ENCODE peak calls at places on chromosomes 11 and 22, in eight cellular contexts. One of them, this sample, is unnamed.

GRCh38 chr22:36409911-36410756 is 22.4 kb upstream of the MYH9 start:
- DNase-seq in NCI-H510A: peak; percentile 98
- DNase-seq in non-pigmented ciliary epithelial cell: no peak
- DNase-seq in substantia nigra: no peak
- DNase-seq in C1 segment of cervical spinal cord: no peak
- DNase-seq in Panc1: no peak
- DNase-seq in GDM1: no peak
- DNase-seq in iris pigment epithelial cell: peak; percentile 72
- DNase-seq in this sample: no peak

GRCh38 chr11:123505546-123506299 is 75.7 kb downstream of the GRAMD1B start:
- DNase-seq in non-pigmented ciliary epithelial cell: no peak
- DNase-seq in NCI-H510A: no peak
- DNase-seq in Panc1: no peak
- DNase-seq in GDM1: no peak
- DNase-seq in substantia nigra: no peak
- DNase-seq in iris pigment epithelial cell: no peak
- DNase-seq in C1 segment of cervical spinal cord: no peak
- DNase-seq in this sample: no peak

GRCh38 chr11:1966531-1966930 is 19.4 kb downstream of the MRPL23 start:
- DNase-seq in substantia nigra: no peak
- DNase-seq in NCI-H510A: no peak
- DNase-seq in C1 segment of cervical spinal cord: no peak
- DNase-seq in non-pigmented ciliary epithelial cell: no peak
- DNase-seq in GDM1: no peak
- DNase-seq in iris pigment epithelial cell: no peak
- DNase-seq in Panc1: no peak
- DNase-seq in this sample: no peak

GRCh38 chr11:87849216-87849615 is 326.0 kb downstream of the RAB38 start:
- DNase-seq in C1 segment of cervical spinal cord: no peak
- DNase-seq in non-pigmented ciliary epithelial cell: no peak
- DNase-seq in GDM1: no peak
- DNase-seq in iris pigment epithelial cell: no peak
- DNase-seq in NCI-H510A: no peak
- DNase-seq in substantia nigra: no peak
- DNase-seq in Panc1: no peak
- DNase-seq in this sample: no peak

GRCh38 chr22:21947040-21948014 is 5.3 kb downstream of the PPM1F start:
- DNase-seq in NCI-H510A: no peak
- DNase-seq in C1 segment of cervical spinal cord: no peak
- DNase-seq in GDM1: peak; percentile 38
- DNase-seq in Panc1: no peak
- DNase-seq in non-pigmented ciliary epithelial cell: peak; percentile 20
- DNase-seq in iris pigment epithelial cell: peak; percentile 66
- DNase-seq in substantia nigra: no peak
- DNase-seq in this sample: no peak

GRCh38 chr11:18100926-18101656 is 4.8 kb downstream of the SAAL1 start:
- DNase-seq in GDM1: no peak
- DNase-seq in substantia nigra: no peak
- DNase-seq in C1 segment of cervical spinal cord: no peak
- DNase-seq in iris pigment epithelial cell: no peak
- DNase-seq in non-pigmented ciliary epithelial cell: no peak
- DNase-seq in Panc1: no peak
- DNase-seq in NCI-H510A: no peak
- DNase-seq in this sample: no peak

GRCh38 chr22:27809700-27810365 is 8.3 kb upstream of the MN1 start:
- DNase-seq in non-pigmented ciliary epithelial cell: no peak
- DNase-seq in C1 segment of cervical spinal cord: no peak
- DNase-seq in NCI-H510A: no peak
- DNase-seq in iris pigment epithelial cell: no peak
- DNase-seq in Panc1: no peak
- DNase-seq in substantia nigra: no peak
- DNase-seq in GDM1: no peak
- DNase-seq in this sample: no peak

GRCh38 chr11:4072668-4073285 is 21.8 kb upstream of the RRM1 start:
- DNase-seq in iris pigment epithelial cell: peak; percentile 76
- DNase-seq in GDM1: peak; percentile 57
- DNase-seq in non-pigmented ciliary epithelial cell: peak; percentile 43
- DNase-seq in NCI-H510A: peak; percentile 32
- DNase-seq in substantia nigra: no peak
- DNase-seq in C1 segment of cervical spinal cord: no peak
- DNase-seq in Panc1: peak; percentile 73
- DNase-seq in this sample: peak; percentile 21

GRCh38 chr11:75667831-75668507 is 869 bp downstream of the MAP6 start:
- DNase-seq in GDM1: no peak
- DNase-seq in C1 segment of cervical spinal cord: no peak
- DNase-seq in NCI-H510A: peak; percentile 52
- DNase-seq in non-pigmented ciliary epithelial cell: no peak
- DNase-seq in Panc1: no peak
- DNase-seq in iris pigment epithelial cell: peak; percentile 26
- DNase-seq in substantia nigra: no peak
- DNase-seq in this sample: no peak

GRCh38 chr11:118903204-118904015 is 19.7 kb downstream of the CXCR5 start:
- DNase-seq in substantia nigra: no peak
- DNase-seq in iris pigment epithelial cell: no peak
- DNase-seq in Panc1: no peak
- DNase-seq in GDM1: no peak
- DNase-seq in C1 segment of cervical spinal cord: no peak
- DNase-seq in non-pigmented ciliary epithelial cell: no peak
- DNase-seq in NCI-H510A: no peak
- DNase-seq in this sample: no peak

GRCh38 chr11:72969894-72970335 is 155.7 kb downstream of the ATG16L2 start:
- DNase-seq in C1 segment of cervical spinal cord: no peak
- DNase-seq in GDM1: no peak
- DNase-seq in non-pigmented ciliary epithelial cell: peak; percentile 80
- DNase-seq in substantia nigra: no peak
- DNase-seq in NCI-H510A: no peak
- DNase-seq in Panc1: peak; percentile 18
- DNase-seq in iris pigment epithelial cell: peak; percentile 89
- DNase-seq in this sample: no peak

GRCh38 chr11:10659339-10660216 is 34.0 kb downstream of the IRAG1 start:
- DNase-seq in NCI-H510A: no peak
- DNase-seq in C1 segment of cervical spinal cord: no peak
- DNase-seq in non-pigmented ciliary epithelial cell: peak; percentile 78
- DNase-seq in Panc1: peak; percentile 93
- DNase-seq in GDM1: peak; percentile 29
- DNase-seq in substantia nigra: no peak
- DNase-seq in iris pigment epithelial cell: peak; percentile 92
- DNase-seq in this sample: peak; percentile 76

GRCh38 chr22:44422742-44423370 is 75.2 kb downstream of the RTL6 start:
- DNase-seq in NCI-H510A: no peak
- DNase-seq in GDM1: no peak
- DNase-seq in Panc1: no peak
- DNase-seq in substantia nigra: no peak
- DNase-seq in non-pigmented ciliary epithelial cell: no peak
- DNase-seq in iris pigment epithelial cell: no peak
- DNase-seq in C1 segment of cervical spinal cord: no peak
- DNase-seq in this sample: no peak

GRCh38 chr11:61353109-61354067 is 8.3 kb downstream of the CYB561A3 start:
- DNase-seq in non-pigmented ciliary epithelial cell: no peak
- DNase-seq in iris pigment epithelial cell: no peak
- DNase-seq in C1 segment of cervical spinal cord: no peak
- DNase-seq in substantia nigra: no peak
- DNase-seq in Panc1: no peak
- DNase-seq in NCI-H510A: no peak
- DNase-seq in GDM1: no peak
- DNase-seq in this sample: no peak

GRCh38 chr11:122045181-122045586 is 70.8 kb downstream of the BLID start:
- DNase-seq in non-pigmented ciliary epithelial cell: peak; percentile 80
- DNase-seq in GDM1: no peak
- DNase-seq in substantia nigra: no peak
- DNase-seq in NCI-H510A: no peak
- DNase-seq in Panc1: no peak
- DNase-seq in iris pigment epithelial cell: peak; percentile 90
- DNase-seq in C1 segment of cervical spinal cord: no peak
- DNase-seq in this sample: peak; percentile 27

GRCh38 chr11:129702410-129703390 is 112.9 kb upstream of the TMEM45B start:
- DNase-seq in Panc1: no peak
- DNase-seq in substantia nigra: no peak
- DNase-seq in NCI-H510A: no peak
- DNase-seq in non-pigmented ciliary epithelial cell: no peak
- DNase-seq in iris pigment epithelial cell: no peak
- DNase-seq in GDM1: no peak
- DNase-seq in C1 segment of cervical spinal cord: no peak
- DNase-seq in this sample: no peak

GRCh38 chr11:8988329-8989234 is 15.2 kb downstream of the NRIP3 start:
- DNase-seq in Panc1: no peak
- DNase-seq in iris pigment epithelial cell: peak; percentile 65
- DNase-seq in GDM1: no peak
- DNase-seq in C1 segment of cervical spinal cord: no peak
- DNase-seq in NCI-H510A: no peak
- DNase-seq in substantia nigra: no peak
- DNase-seq in non-pigmented ciliary epithelial cell: no peak
- DNase-seq in this sample: no peak

GRCh38 chr11:131042041-131042390 is 125.7 kb upstream of the SNX19 start:
- DNase-seq in GDM1: no peak
- DNase-seq in NCI-H510A: no peak
- DNase-seq in substantia nigra: no peak
- DNase-seq in C1 segment of cervical spinal cord: no peak
- DNase-seq in non-pigmented ciliary epithelial cell: no peak
- DNase-seq in iris pigment epithelial cell: peak; percentile 11
- DNase-seq in Panc1: no peak
- DNase-seq in this sample: no peak

GRCh38 chr11:116072776-116073175 is 568.6 kb upstream of the CADM1 start:
- DNase-seq in iris pigment epithelial cell: no peak
- DNase-seq in NCI-H510A: no peak
- DNase-seq in non-pigmented ciliary epithelial cell: no peak
- DNase-seq in GDM1: no peak
- DNase-seq in Panc1: no peak
- DNase-seq in substantia nigra: no peak
- DNase-seq in C1 segment of cervical spinal cord: no peak
- DNase-seq in this sample: no peak

GRCh38 chr11:97445561-97445960 is 1055.7 kb downstream of the JRKL start:
- DNase-seq in Panc1: no peak
- DNase-seq in GDM1: no peak
- DNase-seq in C1 segment of cervical spinal cord: no peak
- DNase-seq in non-pigmented ciliary epithelial cell: no peak
- DNase-seq in iris pigment epithelial cell: no peak
- DNase-seq in NCI-H510A: no peak
- DNase-seq in substantia nigra: no peak
- DNase-seq in this sample: no peak

GRCh38 chr22:28882545-28882877 is 861 bp upstream of the ZNRF3 start:
- DNase-seq in C1 segment of cervical spinal cord: no peak
- DNase-seq in Panc1: no peak
- DNase-seq in NCI-H510A: no peak
- DNase-seq in iris pigment epithelial cell: peak; percentile 21
- DNase-seq in GDM1: no peak
- DNase-seq in substantia nigra: no peak
- DNase-seq in non-pigmented ciliary epithelial cell: no peak
- DNase-seq in this sample: peak; percentile 35

GRCh38 chr22:20456064-20456721 is 18.6 kb upstream of the SCARF2 start:
- DNase-seq in NCI-H510A: no peak
- DNase-seq in GDM1: peak; percentile 71
- DNase-seq in non-pigmented ciliary epithelial cell: peak; percentile 40
- DNase-seq in iris pigment epithelial cell: peak; percentile 87
- DNase-seq in Panc1: peak; percentile 50
- DNase-seq in substantia nigra: no peak
- DNase-seq in C1 segment of cervical spinal cord: no peak
- DNase-seq in this sample: peak; percentile 41

GRCh38 chr11:60887531-60887930 is 18.9 kb downstream of the PRPF19 start:
- DNase-seq in Panc1: no peak
- DNase-seq in substantia nigra: no peak
- DNase-seq in NCI-H510A: no peak
- DNase-seq in non-pigmented ciliary epithelial cell: no peak
- DNase-seq in iris pigment epithelial cell: peak; percentile 62
- DNase-seq in GDM1: peak; percentile 49
- DNase-seq in C1 segment of cervical spinal cord: no peak
- DNase-seq in this sample: no peak

GRCh38 chr22:39362271-39362670 is 12.5 kb downstream of the SYNGR1 start:
- DNase-seq in iris pigment epithelial cell: no peak
- DNase-seq in NCI-H510A: no peak
- DNase-seq in C1 segment of cervical spinal cord: no peak
- DNase-seq in GDM1: no peak
- DNase-seq in non-pigmented ciliary epithelial cell: no peak
- DNase-seq in substantia nigra: no peak
- DNase-seq in Panc1: no peak
- DNase-seq in this sample: no peak

GRCh38 chr22:25122136-25122764 is 77.4 kb upstream of the CRYBB3 start:
- DNase-seq in iris pigment epithelial cell: no peak
- DNase-seq in C1 segment of cervical spinal cord: no peak
- DNase-seq in GDM1: no peak
- DNase-seq in substantia nigra: no peak
- DNase-seq in non-pigmented ciliary epithelial cell: no peak
- DNase-seq in Panc1: no peak
- DNase-seq in NCI-H510A: no peak
- DNase-seq in this sample: no peak

GRCh38 chr11:67303989-67304411 is 670 bp downstream of the SSH3 start:
- DNase-seq in iris pigment epithelial cell: no peak
- DNase-seq in substantia nigra: no peak
- DNase-seq in C1 segment of cervical spinal cord: no peak
- DNase-seq in non-pigmented ciliary epithelial cell: no peak
- DNase-seq in NCI-H510A: no peak
- DNase-seq in Panc1: no peak
- DNase-seq in GDM1: no peak
- DNase-seq in this sample: no peak

GRCh38 chr11:62432695-62433094 is 13.9 kb downstream of the SCGB1A1 start:
- DNase-seq in GDM1: no peak
- DNase-seq in substantia nigra: no peak
- DNase-seq in non-pigmented ciliary epithelial cell: no peak
- DNase-seq in C1 segment of cervical spinal cord: no peak
- DNase-seq in iris pigment epithelial cell: no peak
- DNase-seq in NCI-H510A: no peak
- DNase-seq in Panc1: no peak
- DNase-seq in this sample: no peak

GRCh38 chr11:119222308-119222707 is 16.2 kb downstream of the CBL start:
- DNase-seq in iris pigment epithelial cell: peak; percentile 65
- DNase-seq in substantia nigra: no peak
- DNase-seq in NCI-H510A: peak; percentile 47
- DNase-seq in Panc1: no peak
- DNase-seq in GDM1: no peak
- DNase-seq in non-pigmented ciliary epithelial cell: no peak
- DNase-seq in C1 segment of cervical spinal cord: no peak
- DNase-seq in this sample: no peak

GRCh38 chr22:48927591-48927990 is 900.1 kb downstream of the BRD1 start:
- DNase-seq in GDM1: no peak
- DNase-seq in NCI-H510A: no peak
- DNase-seq in non-pigmented ciliary epithelial cell: no peak
- DNase-seq in C1 segment of cervical spinal cord: no peak
- DNase-seq in substantia nigra: no peak
- DNase-seq in iris pigment epithelial cell: no peak
- DNase-seq in Panc1: no peak
- DNase-seq in this sample: no peak

GRCh38 chr11:74311352-74311926 is at the start of gene P4HA3:
- DNase-seq in GDM1: no peak
- DNase-seq in NCI-H510A: no peak
- DNase-seq in iris pigment epithelial cell: peak; percentile 58
- DNase-seq in Panc1: no peak
- DNase-seq in substantia nigra: no peak
- DNase-seq in C1 segment of cervical spinal cord: no peak
- DNase-seq in non-pigmented ciliary epithelial cell: no peak
- DNase-seq in this sample: no peak

GRCh38 chr11:113637636-113638035 is 68.5 kb downstream of the TMPRSS5 start:
- DNase-seq in Panc1: no peak
- DNase-seq in C1 segment of cervical spinal cord: no peak
- DNase-seq in iris pigment epithelial cell: no peak
- DNase-seq in GDM1: no peak
- DNase-seq in NCI-H510A: no peak
- DNase-seq in substantia nigra: no peak
- DNase-seq in non-pigmented ciliary epithelial cell: no peak
- DNase-seq in this sample: no peak

GRCh38 chr11:94525933-94526332 is 13.7 kb downstream of the C11orf97 start:
- DNase-seq in Panc1: no peak
- DNase-seq in GDM1: peak; percentile 9
- DNase-seq in iris pigment epithelial cell: peak; percentile 73
- DNase-seq in non-pigmented ciliary epithelial cell: no peak
- DNase-seq in NCI-H510A: no peak
- DNase-seq in substantia nigra: no peak
- DNase-seq in C1 segment of cervical spinal cord: no peak
- DNase-seq in this sample: no peak

GRCh38 chr22:44862981-44863860 is 110.8 kb downstream of the ARHGAP8 start:
- DNase-seq in NCI-H510A: no peak
- DNase-seq in C1 segment of cervical spinal cord: no peak
- DNase-seq in iris pigment epithelial cell: no peak
- DNase-seq in GDM1: no peak
- DNase-seq in non-pigmented ciliary epithelial cell: no peak
- DNase-seq in substantia nigra: no peak
- DNase-seq in Panc1: no peak
- DNase-seq in this sample: no peak

GRCh38 chr11:77698896-77699295 is 61.3 kb upstream of the CLNS1A start:
- DNase-seq in Panc1: no peak
- DNase-seq in C1 segment of cervical spinal cord: no peak
- DNase-seq in substantia nigra: no peak
- DNase-seq in iris pigment epithelial cell: peak; percentile 10
- DNase-seq in GDM1: no peak
- DNase-seq in NCI-H510A: no peak
- DNase-seq in non-pigmented ciliary epithelial cell: no peak
- DNase-seq in this sample: no peak

This sample was measured in SW 1271.